ENCODE peak calls at places on chromosomes 5 and 9, in nine cellular contexts. G is foreskin fibroblast; J is SK-N-SH; I is cardiac fibroblast; S is astrocyte of the spinal cord; P is CD4-positive, alpha-beta T cell; F is heart right ventricle; H is HFFc6; A is BE2C. Z is an unnamed sample.

GRCh38 chr9:94644543-94644942 is 5.2 kb upstream of the FBP1 start:
- DNase-seq in G (no peak), J (no peak), I (no peak), S (no peak), P (no peak), F (peak), H (no peak), A (no peak), Z (no peak)

GRCh38 chr5:51336878-51337277 is 46.4 kb upstream of the ISL1 start:
- DNase-seq in G (no peak), J (no peak), I (no peak), S (no peak), P (no peak), F (no peak), H (no peak), A (no peak), Z (no peak)

GRCh38 chr9:123678038-123678877 is 251.7 kb downstream of the DENND1A start:
- DNase-seq in G (peak), J (peak), I (no peak), S (no peak), P (no peak), F (no peak), H (no peak), A (peak), Z (no peak)

GRCh38 chr9:106890621-106891020 is 27.7 kb downstream of the ZNF462 start:
- DNase-seq in G (peak), J (no peak), I (peak), S (no peak), P (no peak), F (no peak), H (no peak), A (no peak), Z (no peak)

GRCh38 chr5:169610606-169611005 is 26.5 kb upstream of the DOCK2 start:
- DNase-seq in G (no peak), J (no peak), I (no peak), S (peak), P (no peak), F (no peak), H (peak), A (no peak), Z (no peak)

GRCh38 chr5:43635374-43635773 is 32.4 kb downstream of the NNT start:
- DNase-seq in G (peak), J (no peak), I (no peak), S (peak), P (no peak), F (no peak), H (peak), A (no peak), Z (no peak)

GRCh38 chr9:83520292-83520691 is 17.9 kb downstream of the FRMD3 start:
- DNase-seq in G (peak), J (no peak), I (no peak), S (no peak), P (no peak), F (no peak), H (no peak), A (no peak), Z (no peak)

GRCh38 chr5:82421119-82421518 is 143.0 kb upstream of the RPS23 start:
- DNase-seq in G (peak), J (no peak), I (peak), S (peak), P (no peak), F (no peak), H (peak), A (no peak), Z (no peak)

GRCh38 chr9:4301302-4301701 is 1.4 kb upstream of the GLIS3 start:
- DNase-seq in G (peak), J (no peak), I (peak), S (peak), P (no peak), F (no peak), H (peak), A (no peak), Z (no peak)

GRCh38 chr9:135992486-135993408 is 31.6 kb upstream of the UBAC1 start:
- DNase-seq in G (peak), J (peak), I (peak), S (peak), P (peak), F (peak), H (peak), A (peak), Z (peak)

GRCh38 chr5:96876292-96876850 is at the start of gene ERAP2:
- DNase-seq in G (peak), J (no peak), I (peak), S (peak), P (peak), F (no peak), H (no peak), A (no peak), Z (no peak)

GRCh38 chr5:151531581-151531980 is 59.5 kb downstream of the FAT2 start:
- DNase-seq in G (no peak), J (no peak), I (no peak), S (no peak), P (no peak), F (no peak), H (no peak), A (no peak), Z (no peak)

GRCh38 chr5:68028131-68028727 is 187.3 kb upstream of the PIK3R1 start:
- DNase-seq in G (peak), J (no peak), I (peak), S (no peak), P (no peak), F (no peak), H (no peak), A (no peak), Z (no peak)

GRCh38 chr9:133331221-133331620 is 4.8 kb downstream of the SURF6 start:
- DNase-seq in G (no peak), J (no peak), I (no peak), S (no peak), P (no peak), F (no peak), H (no peak), A (no peak), Z (peak)

GRCh38 chr5:91329273-91329672 is 53.8 kb downstream of the ARRDC3 start:
- DNase-seq in G (no peak), J (no peak), I (no peak), S (no peak), P (no peak), F (no peak), H (no peak), A (no peak), Z (no peak)

GRCh38 chr9:121568541-121569265 is 69.1 kb upstream of the GGTA1 start:
- DNase-seq in G (no peak), J (peak), I (no peak), S (peak), P (no peak), F (peak), H (no peak), A (peak), Z (no peak)

GRCh38 chr5:38453506-38453905 is 102.9 kb downstream of the LIFR start:
- DNase-seq in G (no peak), J (no peak), I (no peak), S (peak), P (peak), F (no peak), H (no peak), A (no peak), Z (no peak)

GRCh38 chr9:123629531-123629930 is 273.5 kb downstream of the CRB2 start:
- DNase-seq in G (no peak), J (no peak), I (no peak), S (peak), P (no peak), F (no peak), H (no peak), A (no peak), Z (no peak)

GRCh38 chr5:142597546-142598337 is 88.1 kb downstream of the FGF1 start:
- DNase-seq in G (peak), J (no peak), I (peak), S (peak), P (no peak), F (no peak), H (peak), A (peak), Z (no peak)

GRCh38 chr9:92657296-92658094 is 12.4 kb downstream of the IPPK start:
- DNase-seq in G (no peak), J (no peak), I (no peak), S (no peak), P (no peak), F (no peak), H (no peak), A (no peak), Z (no peak)

GRCh38 chr5:139700711-139701693 is 52.9 kb downstream of the CXXC5 start:
- DNase-seq in G (no peak), J (peak), I (no peak), S (no peak), P (no peak), F (no peak), H (no peak), A (no peak), Z (no peak)

GRCh38 chr5:76337949-76338589 is 65.0 kb upstream of the IQGAP2 start:
- DNase-seq in G (peak), J (peak), I (peak), S (peak), P (peak), F (no peak), H (peak), A (peak), Z (no peak)

GRCh38 chr9:6788175-6789016 is 30.6 kb downstream of the KDM4C start:
- DNase-seq in G (peak), J (no peak), I (peak), S (peak), P (no peak), F (no peak), H (peak), A (no peak), Z (no peak)

GRCh38 chr5:90909945-90910344 is 351.3 kb downstream of the ADGRV1 start:
- DNase-seq in G (no peak), J (no peak), I (no peak), S (no peak), P (no peak), F (no peak), H (no peak), A (no peak), Z (no peak)

GRCh38 chr9:136901516-136902258 is 15.4 kb downstream of the TRAF2 start:
- DNase-seq in G (peak), J (no peak), I (no peak), S (peak), P (peak), F (no peak), H (peak), A (no peak), Z (peak)

GRCh38 chr9:107999011-107999410 is 509.4 kb upstream of the KLF4 start:
- DNase-seq in G (no peak), J (no peak), I (no peak), S (no peak), P (no peak), F (no peak), H (no peak), A (no peak), Z (no peak)

GRCh38 chr5:133330956-133331355 is 279.1 kb downstream of the HSPA4 start:
- DNase-seq in G (no peak), J (no peak), I (no peak), S (no peak), P (no peak), F (no peak), H (no peak), A (no peak), Z (no peak)

GRCh38 chr5:83827111-83827541 is 106.5 kb upstream of the HAPLN1 start:
- DNase-seq in G (no peak), J (no peak), I (peak), S (peak), P (no peak), F (no peak), H (no peak), A (no peak), Z (no peak)

GRCh38 chr5:66425842-66426241 is 170.4 kb upstream of the MAST4 start:
- DNase-seq in G (no peak), J (no peak), I (no peak), S (no peak), P (no peak), F (no peak), H (no peak), A (no peak), Z (no peak)

GRCh38 chr5:170420809-170421412 is 31.7 kb upstream of the KCNMB1 start:
- DNase-seq in G (peak), J (peak), I (peak), S (peak), P (peak), F (peak), H (peak), A (peak), Z (no peak)

GRCh38 chr5:170302729-170303501 is 5.3 kb upstream of the LCP2 start:
- DNase-seq in G (no peak), J (no peak), I (peak), S (no peak), P (peak), F (peak), H (no peak), A (no peak), Z (no peak)

GRCh38 chr9:35488019-35488418 is 1.9 kb upstream of the RUSC2 start:
- DNase-seq in G (peak), J (no peak), I (no peak), S (no peak), P (no peak), F (peak), H (no peak), A (no peak), Z (no peak)

GRCh38 chr9:81632599-81632998 is 56.7 kb downstream of the TLE1 start:
- DNase-seq in G (peak), J (no peak), I (peak), S (peak), P (no peak), F (no peak), H (peak), A (no peak), Z (no peak)

GRCh38 chr5:149724130-149724850 is 5.8 kb upstream of the PPARGC1B start:
- DNase-seq in G (no peak), J (no peak), I (no peak), S (no peak), P (no peak), F (no peak), H (no peak), A (no peak), Z (no peak)

GRCh38 chr5:38346593-38346992 is 88.2 kb downstream of the EGFLAM start:
- DNase-seq in G (no peak), J (no peak), I (no peak), S (no peak), P (no peak), F (no peak), H (no peak), A (no peak), Z (no peak)

GRCh38 chr5:72314571-72315172 is 5.4 kb downstream of the MRPS27 start:
- DNase-seq in G (peak), J (peak), I (peak), S (peak), P (no peak), F (peak), H (peak), A (no peak), Z (no peak)

GRCh38 chr9:11618241-11618805 is 1005.5 kb upstream of the PTPRD start:
- DNase-seq in G (no peak), J (peak), I (no peak), S (no peak), P (no peak), F (no peak), H (no peak), A (peak), Z (no peak)
- TF ChIP-seq CTCF in G (no peak), J (no peak), I (no peak), S (no peak), P (no peak), F (no peak), H (no peak), A (no peak), Z (no peak)

DNA sequence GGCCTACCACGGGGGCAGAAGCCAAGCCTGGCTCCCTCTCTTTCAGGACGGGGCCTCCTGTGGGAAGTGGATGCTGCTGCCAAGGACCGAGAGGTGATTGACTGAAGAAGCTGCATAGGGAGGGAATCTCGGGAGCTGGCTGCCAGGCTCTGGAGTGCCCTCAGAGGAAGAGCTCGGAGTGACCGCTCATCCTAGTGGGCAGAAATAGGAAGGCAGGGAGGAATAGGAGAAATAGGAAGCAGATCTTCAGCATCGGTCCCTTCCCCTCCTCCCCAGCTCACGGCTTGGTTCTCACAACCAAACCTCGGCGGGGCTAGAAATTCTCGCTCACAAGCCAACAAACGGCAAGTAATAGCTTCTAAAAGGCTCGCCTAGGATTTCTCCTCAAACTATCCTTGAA is 159.9 kb upstream of the RAI14 start:
- DNase-seq in G (peak), J (no peak), I (no peak), S (no peak), P (no peak), F (no peak), H (no peak), A (no peak), Z (no peak)
- TF ChIP-seq CTCF in G (no peak), J (no peak), I (no peak), S (peak), P (no peak), F (no peak), H (no peak), A (no peak), Z (no peak)

GRCh38 chr5:173677125-173677672 is 60.7 kb upstream of the BOD1 start:
- DNase-seq in G (no peak), J (no peak), I (no peak), S (no peak), P (no peak), F (no peak), H (no peak), A (no peak), Z (no peak)
- TF ChIP-seq CTCF in G (no peak), J (no peak), I (no peak), S (no peak), P (no peak), F (no peak), H (no peak), A (no peak), Z (no peak)

GRCh38 chr9:7854763-7855162 is 55.2 kb upstream of the DMAC1 start:
- DNase-seq in G (no peak), J (no peak), I (no peak), S (no peak), P (no peak), F (no peak), H (no peak), A (no peak), Z (no peak)
- TF ChIP-seq CTCF in G (no peak), J (no peak), I (no peak), S (no peak), P (no peak), F (no peak), H (no peak), A (no peak), Z (no peak)